ENCODE peak calls at places on chromosomes 13 and 19, in six cellular contexts. F, I, J, E, K and V are unnamed samples.
A peak's percentile ranks its signal among the peaks of the same experiment; 100 is the strongest.

GRCh38 chr13:38763446-38764381 is 76.8 kb downstream of the FREM2 start:
- DNase-seq in F (no peak), I (no peak), J (peak; percentile 58), E (no peak), K (peak; percentile 33), V (peak; percentile 39)

GRCh38 chr19:46787331-46788100 is 878 bp downstream of the SLC1A5 start:
- DNase-seq in F (peak; percentile 62), I (peak; percentile 57), J (peak; percentile 75), E (no peak), K (peak; percentile 63), V (peak; percentile 49)

GRCh38 chr13:19681517-19681916 is 48.1 kb downstream of the MPHOSPH8 start:
- DNase-seq in F (no peak), I (no peak), J (no peak), E (no peak), K (peak; percentile 35), V (no peak)

GRCh38 chr19:18840288-18841260 is 8.8 kb downstream of the UPF1 start:
- DNase-seq in F (no peak), I (no peak), J (no peak), E (no peak), K (no peak), V (no peak)

GRCh38 chr13:82323101-82323500 is 1559.2 kb downstream of the SLITRK1 start:
- DNase-seq in F (no peak), I (no peak), J (no peak), E (no peak), K (no peak), V (no peak)

GRCh38 chr19:34881982-34882381 is 44.7 kb upstream of the ZNF30 start:
- DNase-seq in F (no peak), I (no peak), J (peak; percentile 3), E (no peak), K (peak; percentile 24), V (no peak)

GRCh38 chr19:1466018-1466460 is 13.0 kb downstream of the C19orf25 start:
- DNase-seq in F (no peak), I (peak; percentile 13), J (no peak), E (no peak), K (no peak), V (no peak)

GRCh38 chr13:37648604-37649003 is 50.0 kb upstream of the POSTN start:
- DNase-seq in F (no peak), I (no peak), J (peak; percentile 16), E (no peak), K (peak; percentile 88), V (no peak)

GRCh38 chr19:38769635-38770211 is 3.6 kb downstream of the LGALS7 start:
- DNase-seq in F (peak; percentile 71), I (peak; percentile 95), J (peak; percentile 26), E (no peak), K (peak; percentile 38), V (peak; percentile 87)

GRCh38 chr13:27054760-27055159 is 116.9 kb downstream of the USP12 start:
- DNase-seq in F (no peak), I (no peak), J (no peak), E (no peak), K (no peak), V (no peak)

GRCh38 chr13:20209937-20210336 is 17.2 kb upstream of the GJB2 start:
- DNase-seq in F (no peak), I (no peak), J (no peak), E (no peak), K (no peak), V (no peak)

GRCh38 chr19:6660930-6661329 is 9.0 kb downstream of the TNFSF14 start:
- DNase-seq in F (no peak), I (no peak), J (no peak), E (no peak), K (no peak), V (no peak)

GRCh38 chr13:78881054-78881453 is 222.1 kb upstream of the OBI1 start:
- DNase-seq in F (no peak), I (no peak), J (no peak), E (no peak), K (no peak), V (no peak)

GRCh38 chr13:93698016-93698613 is 471.5 kb downstream of the GPC6 start:
- DNase-seq in F (no peak), I (no peak), J (no peak), E (no peak), K (no peak), V (no peak)

GRCh38 chr13:111616203-111616602 is 295.8 kb downstream of the TEX29 start:
- DNase-seq in F (no peak), I (no peak), J (no peak), E (no peak), K (no peak), V (no peak)

GRCh38 chr19:5891938-5892771 is 11.4 kb downstream of the NDUFA11 start:
- DNase-seq in F (no peak), I (peak; percentile 57), J (peak; percentile 43), E (no peak), K (peak; percentile 35), V (peak; percentile 73)

GRCh38 chr19:31491246-31491645 is 142.0 kb upstream of the TSHZ3 start:
- DNase-seq in F (no peak), I (no peak), J (no peak), E (no peak), K (no peak), V (no peak)

GRCh38 chr13:31441804-31442487 is 242.2 kb downstream of the B3GLCT start:
- DNase-seq in F (peak; percentile 65), I (peak; percentile 69), J (no peak), E (no peak), K (no peak), V (no peak)

GRCh38 chr19:35812220-35813042 is at the start of gene PRODH2:
- DNase-seq in F (no peak), I (no peak), J (no peak), E (no peak), K (no peak), V (no peak)

GRCh38 chr13:113771709-113772331 is 12.8 kb downstream of the TMEM255B start:
- DNase-seq in F (no peak), I (no peak), J (peak; percentile 36), E (no peak), K (peak; percentile 37), V (no peak)

GRCh38 chr13:20425819-20426219 is 99.8 kb downstream of the CRYL1 start:
- DNase-seq in F (no peak), I (no peak), J (no peak), E (no peak), K (no peak), V (no peak)

GRCh38 chr19:39308531-39309304 is 11.9 kb downstream of the LRFN1 start:
- DNase-seq in F (no peak), I (no peak), J (no peak), E (no peak), K (no peak), V (no peak)

GRCh38 chr19:43464089-43464775 is 1.2 kb downstream of the LYPD3 start:
- DNase-seq in F (no peak), I (peak; percentile 80), J (no peak), E (no peak), K (no peak), V (peak; percentile 65)

GRCh38 chr13:99908129-99908805 is 63.3 kb downstream of the ZIC5 start:
- DNase-seq in F (no peak), I (no peak), J (no peak), E (no peak), K (no peak), V (no peak)

GRCh38 chr13:99909097-99909835 is 62.3 kb downstream of the ZIC5 start:
- DNase-seq in F (no peak), I (no peak), J (no peak), E (no peak), K (no peak), V (no peak)

GRCh38 chr13:99905814-99906213 is 65.8 kb downstream of the ZIC5 start:
- DNase-seq in F (no peak), I (no peak), J (no peak), E (no peak), K (no peak), V (no peak)

GRCh38 chr13:99907038-99907437 is 64.5 kb downstream of the ZIC5 start:
- DNase-seq in F (no peak), I (no peak), J (no peak), E (no peak), K (no peak), V (no peak)

GRCh38 chr13:99907627-99908026 is 63.9 kb downstream of the ZIC5 start:
- DNase-seq in F (no peak), I (no peak), J (no peak), E (no peak), K (no peak), V (no peak)
- TF ChIP-seq CTCF in F (no peak), I (no peak), J (no peak), E (no peak), K (no peak), V (no peak)

GRCh38 chr19:53192771-53193533 is at the start of gene ZNF665:
- DNase-seq in F (peak; percentile 68), I (peak; percentile 86), J (no peak), E (peak; percentile 74), K (peak; percentile 82), V (peak; percentile 74)
- TF ChIP-seq CTCF in F (no peak), I (no peak), J (no peak), E (no peak), K (no peak), V (no peak)

GRCh38 chr19:49862411-49863253 is 4.7 kb downstream of the PNKP start:
- DNase-seq in F (no peak), I (no peak), J (no peak), E (no peak), K (no peak), V (peak; percentile 60)
- TF ChIP-seq CTCF in F (no peak), I (no peak), J (no peak), E (peak; percentile 17), K (peak; percentile 24), V (no peak)

DNA sequence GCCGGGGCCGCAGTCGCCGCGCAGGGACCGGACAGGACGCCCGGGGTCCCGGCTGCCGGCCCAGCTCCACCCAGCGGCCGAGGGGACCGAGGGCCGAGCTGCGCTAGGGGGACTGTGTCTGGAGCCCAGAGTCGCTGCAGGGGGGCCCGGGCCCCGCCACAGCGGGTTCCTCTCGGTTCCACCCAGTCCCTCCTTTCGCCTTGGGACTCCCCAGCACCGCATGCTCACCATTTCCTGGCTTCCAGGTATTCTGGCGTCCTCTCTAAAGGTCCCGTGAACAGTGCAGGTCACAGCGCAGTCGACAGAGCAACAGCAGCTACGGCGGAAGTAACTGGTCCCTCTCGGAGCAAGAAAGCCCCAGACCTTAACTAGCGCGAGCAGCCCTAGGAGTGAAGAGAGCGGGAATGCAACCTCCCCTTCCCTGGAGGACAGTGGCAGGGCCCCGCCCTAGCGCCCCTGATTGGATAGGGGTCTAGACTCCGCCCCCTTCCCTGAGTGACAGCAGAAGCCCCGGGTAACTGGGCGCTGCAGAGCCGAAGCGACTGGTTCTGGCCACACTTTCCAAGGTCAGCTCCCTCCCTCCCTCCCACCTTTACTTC is at the start of gene ZNF878:
- DNase-seq in F (peak; percentile 72), I (peak; percentile 89), J (no peak), E (peak; percentile 91), K (peak; percentile 85), V (no peak)
- TF ChIP-seq CTCF in F (no peak), I (peak; percentile 39), J (no peak), E (no peak), K (no peak), V (no peak)

DNA sequence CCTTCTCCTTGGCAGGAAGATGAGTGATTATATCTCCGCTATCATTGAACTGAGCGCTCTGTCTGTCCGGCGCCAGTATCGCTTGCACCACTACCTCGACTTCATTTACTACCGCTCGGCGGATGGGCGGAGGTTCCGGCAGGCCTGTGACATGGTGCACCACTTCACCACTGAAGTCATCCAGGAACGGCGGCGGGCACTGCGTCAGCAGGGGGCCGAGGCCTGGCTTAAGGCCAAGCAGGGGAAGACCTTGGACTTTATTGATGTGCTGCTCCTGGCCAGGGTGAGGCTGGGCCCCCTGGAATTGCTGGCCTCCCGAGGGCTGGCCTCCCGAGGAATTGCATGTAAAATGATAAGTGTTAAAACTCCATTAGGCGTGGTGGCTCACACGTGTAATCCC is 32.1 kb downstream of the CYP4F22 start:
- DNase-seq in F (no peak), I (no peak), J (no peak), E (no peak), K (no peak), V (no peak)
- TF ChIP-seq CTCF in F (no peak), I (no peak), J (no peak), E (no peak), K (no peak), V (no peak)